ENCODE peak calls at places on chromosomes 7 and 10, in five cellular contexts. G is A549, N is GM12878, Q is SK-N-SH, D is WTC11. L is an unnamed sample.

GRCh38 chr10:131053192-131053591 is 258.3 kb downstream of the TCERG1L start:
- DNase-seq in G (no peak), N (no peak), D (no peak), Q (no peak), L (no peak)

GRCh38 chr7:22549667-22550513 is 49.9 kb upstream of the STEAP1B start:
- DNase-seq in Q (peak), D (peak), G (no peak), N (no peak), L (peak)

GRCh38 chr10:69413221-69413865 is 3.4 kb downstream of the TACR2 start:
- DNase-seq in G (no peak), D (peak), Q (peak), N (no peak), L (peak)

GRCh38 chr10:66176772-66177171 is 749.1 kb upstream of the LRRTM3 start:
- DNase-seq in D (no peak), Q (no peak), G (no peak), N (no peak), L (no peak)

GRCh38 chr7:155741061-155741460 is 71.2 kb downstream of the SHH start:
- DNase-seq in Q (no peak), G (no peak), N (no peak), D (no peak), L (no peak)

GRCh38 chr7:131525820-131526219 is 30.6 kb downstream of the PODXL start:
- DNase-seq in Q (no peak), N (no peak), G (no peak), D (no peak), L (no peak)

GRCh38 chr7:94301024-94301588 is 93.6 kb upstream of the COL1A2 start:
- DNase-seq in N (no peak), Q (peak), G (peak), D (peak), L (peak)

GRCh38 chr10:13707156-13707881 is 120.6 kb downstream of the PRPF18 start:
- DNase-seq in G (peak), Q (no peak), D (peak), N (no peak), L (no peak)

GRCh38 chr10:112783653-112784426 is 166.2 kb upstream of the TCF7L2 start:
- DNase-seq in G (no peak), D (no peak), Q (no peak), N (no peak), L (no peak)

GRCh38 chr10:13885238-13885990 is 298.6 kb downstream of the PRPF18 start:
- DNase-seq in N (no peak), D (no peak), G (no peak), Q (no peak), L (no peak)

GRCh38 chr10:101354584-101355070 is 662 bp downstream of the BTRC start:
- DNase-seq in G (no peak), D (no peak), Q (no peak), N (no peak), L (no peak)

GRCh38 chr7:151696738-151697514 is 177.2 kb upstream of the RHEB start:
- DNase-seq in Q (peak), G (peak), N (no peak), D (peak), L (no peak)

GRCh38 chr7:144534196-144534595 is 130.7 kb upstream of the NOBOX start:
- DNase-seq in Q (no peak), G (no peak), N (no peak), D (no peak), L (no peak)

GRCh38 chr7:37344886-37345579 is 103.6 kb downstream of the ELMO1 start:
- DNase-seq in G (no peak), N (peak), Q (peak), D (no peak), L (no peak)

GRCh38 chr10:43251664-43252165 is 15.2 kb downstream of the RASGEF1A start:
- DNase-seq in D (no peak), G (no peak), N (no peak), Q (peak), L (no peak)

GRCh38 chr10:119541046-119541445 is 1.5 kb downstream of the RGS10 start:
- DNase-seq in D (no peak), G (no peak), Q (no peak), N (no peak), L (no peak)

GRCh38 chr7:120920034-120920433 is 30.5 kb upstream of the ING3 start:
- DNase-seq in N (no peak), G (no peak), D (no peak), Q (no peak), L (no peak)

GRCh38 chr10:32489935-32490334 is 44.0 kb downstream of the CCDC7 start:
- DNase-seq in D (no peak), N (no peak), Q (no peak), G (no peak), L (no peak)

GRCh38 chr7:31735991-31736982 is 49.3 kb downstream of the PPP1R17 start:
- DNase-seq in N (no peak), G (peak), D (peak), Q (peak), L (peak)

GRCh38 chr7:22812350-22812749 is 10.3 kb downstream of the TOMM7 start:
- DNase-seq in D (no peak), N (no peak), Q (no peak), G (no peak), L (no peak)

GRCh38 chr10:96560489-96560888 is 26.3 kb downstream of the TM9SF3 start:
- DNase-seq in N (no peak), D (no peak), Q (no peak), G (no peak), L (no peak)

GRCh38 chr10:71269301-71270288 is 49.5 kb upstream of the SLC29A3 start:
- DNase-seq in D (peak), G (no peak), N (no peak), Q (no peak), L (no peak)

GRCh38 chr7:44325181-44325671 is at the start of gene CAMK2B:
- DNase-seq in Q (peak), G (no peak), D (no peak), N (no peak), L (no peak)

GRCh38 chr10:133260895-133261725 is 15.6 kb downstream of the ADAM8 start:
- DNase-seq in N (no peak), D (no peak), G (peak), Q (peak), L (no peak)

GRCh38 chr7:55366461-55367138 is 1.5 kb downstream of the LANCL2 start:
- DNase-seq in D (no peak), G (no peak), N (peak), Q (peak), L (no peak)

DNA sequence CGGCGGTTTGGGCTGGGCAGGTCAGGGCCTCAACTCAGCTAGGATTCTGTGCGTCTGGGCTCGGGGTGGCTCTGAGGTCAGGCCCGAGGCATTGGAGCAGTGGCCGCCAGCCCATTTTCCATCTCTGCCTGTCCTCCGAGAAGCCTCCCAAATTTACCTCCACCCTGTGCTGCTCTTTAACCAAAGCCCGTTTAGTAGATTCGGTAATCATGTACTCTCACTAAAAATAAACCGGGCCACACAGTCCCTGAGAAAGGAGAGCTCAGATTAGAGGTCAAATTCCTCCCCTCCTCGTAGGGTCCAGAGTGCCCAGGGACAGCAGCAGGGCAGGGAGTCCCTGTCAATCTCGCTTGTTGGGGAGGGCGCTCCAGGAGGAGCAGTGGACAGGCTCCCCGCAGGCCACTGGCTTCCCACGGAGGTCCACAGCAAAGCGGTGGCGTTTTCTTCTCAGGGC is 88.7 kb upstream of the CHST15 start:
- DNase-seq in G (no peak), D (no peak), Q (no peak), N (no peak), L (no peak)
- TF ChIP-seq MAX in G (no peak), D (no peak), Q (no peak), N (no peak), L (no peak)

GRCh38 chr10:85607296-85607695 is 759.3 kb downstream of the GRID1 start:
- DNase-seq in D (no peak), N (no peak), G (no peak), Q (no peak), L (no peak)
- TF ChIP-seq MAX in D (no peak), N (no peak), G (no peak), Q (no peak), L (no peak)

GRCh38 chr10:4131407-4132215 is 346.6 kb upstream of the KLF6 start:
- DNase-seq in Q (no peak), G (no peak), D (no peak), N (peak), L (no peak)
- TF ChIP-seq MAX in Q (no peak), G (no peak), D (no peak), N (no peak), L (no peak)

GRCh38 chr7:47384755-47385475 is 197.0 kb downstream of the TNS3 start:
- DNase-seq in Q (no peak), D (no peak), G (no peak), N (no peak), L (no peak)
- TF ChIP-seq MAX in Q (no peak), D (no peak), G (no peak), N (no peak), L (no peak)

L was measured in HCT116.